ENCODE peak calls at places on chromosomes 5 and 9, in five cellular contexts. H is transverse colon, F is epithelial cell of esophagus, R is right lobe of liver, S is WTC11. T is an unnamed sample.

GRCh38 chr9:371349-371748 is 156.7 kb downstream of the DOCK8 start:
- DNase-seq in R (no peak), S (no peak), F (peak), H (no peak), T (no peak)

GRCh38 chr9:16344343-16344742 is 526.1 kb downstream of the BNC2 start:
- DNase-seq in F (peak), R (no peak), S (no peak), H (no peak), T (peak)

GRCh38 chr5:96297290-96297689 is 135.8 kb downstream of the PCSK1 start:
- DNase-seq in F (peak), H (no peak), S (no peak), R (no peak), T (no peak)

GRCh38 chr5:145847499-145848497 is 12.7 kb upstream of the PRELID2 start:
- DNase-seq in H (no peak), S (no peak), R (no peak), F (peak), T (peak)

GRCh38 chr9:7739595-7739994 is 60.0 kb downstream of the DMAC1 start:
- DNase-seq in F (no peak), S (no peak), R (no peak), H (no peak), T (no peak)

GRCh38 chr5:84602371-84602771 is 217.7 kb upstream of the EDIL3 start:
- DNase-seq in R (no peak), F (peak), S (no peak), H (no peak), T (no peak)

GRCh38 chr5:78647838-78648358 is 674 bp downstream of the LHFPL2 start:
- DNase-seq in R (peak), S (peak), F (peak), H (peak), T (peak)

GRCh38 chr5:169716287-169716686 is 79.2 kb downstream of the DOCK2 start:
- DNase-seq in S (no peak), F (peak), H (no peak), R (no peak), T (no peak)

GRCh38 chr5:175456105-175456504 is 12.1 kb upstream of the DRD1 start:
- DNase-seq in F (no peak), R (no peak), S (no peak), H (no peak), T (no peak)

GRCh38 chr5:139481122-139481533 is 1.4 kb downstream of the STING1 start:
- DNase-seq in S (no peak), F (peak), H (no peak), R (no peak), T (no peak)

GRCh38 chr9:126474786-126475485 is 138.8 kb upstream of the LMX1B start:
- DNase-seq in H (no peak), R (no peak), S (no peak), F (peak), T (peak)

GRCh38 chr9:79692857-79693571 is 121.2 kb downstream of the TLE4 start:
- DNase-seq in H (no peak), R (no peak), F (no peak), S (no peak), T (no peak)

GRCh38 chr9:69996947-69997346 is 46.7 kb upstream of the MAMDC2 start:
- DNase-seq in S (no peak), R (no peak), F (no peak), H (no peak), T (no peak)

DNA sequence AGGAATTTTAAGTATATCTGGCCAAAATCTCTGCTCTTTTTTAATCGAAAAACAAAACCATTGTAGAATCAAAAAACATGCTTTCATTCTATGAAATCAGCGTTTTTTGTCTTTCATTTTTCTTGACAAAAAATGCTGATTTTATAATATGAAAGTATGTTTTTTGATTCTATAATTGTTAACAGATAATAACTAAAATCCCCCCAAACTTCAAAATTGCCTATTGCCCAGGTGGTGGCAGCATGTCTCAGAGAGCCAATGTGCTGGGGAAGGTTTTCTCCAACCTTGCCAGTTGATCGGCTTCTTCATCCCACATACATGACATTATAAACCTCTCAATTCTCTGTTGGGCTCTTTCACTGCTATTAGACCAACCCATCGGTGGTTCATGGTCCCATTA is 5.1 kb upstream of the SMIM15 start:
- DNase-seq in S (no peak), F (peak), H (peak), R (no peak), T (peak)
- TF ChIP-seq CTCF in S (no peak), F (peak), H (peak), R (peak), T (peak)

GRCh38 chr9:34568133-34568532 is 21.4 kb downstream of the CNTFR start:
- DNase-seq in F (no peak), H (no peak), S (no peak), R (no peak), T (no peak)
- TF ChIP-seq CTCF in F (no peak), H (no peak), S (no peak), R (no peak), T (no peak)

DNA sequence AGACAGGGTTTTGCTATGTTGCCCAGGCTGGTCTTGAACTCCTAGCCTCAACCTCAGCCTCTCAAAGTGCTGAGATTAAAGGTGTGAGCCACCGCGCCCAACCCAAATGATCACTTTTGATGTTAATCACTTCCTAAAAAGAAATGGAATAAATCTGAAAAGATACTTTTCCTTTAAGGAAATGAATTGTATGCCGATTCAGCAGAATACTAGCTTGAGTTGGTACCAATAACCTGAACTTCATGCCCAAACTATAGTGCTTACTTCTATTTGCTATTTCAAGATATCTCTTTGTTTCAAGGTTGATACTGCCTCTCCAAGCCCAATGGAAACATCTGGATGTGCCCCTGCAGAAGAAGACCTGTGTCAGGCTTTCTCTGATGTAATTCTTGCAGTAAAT is 4.0 kb downstream of the CCNB1 start:
- DNase-seq in S (no peak), H (no peak), R (no peak), F (no peak), T (no peak)
- TF ChIP-seq CTCF in S (no peak), H (no peak), R (no peak), F (no peak), T (no peak)

GRCh38 chr5:157651623-157652376 is 438 bp downstream of the SOX30 start:
- DNase-seq in S (peak), H (peak), F (peak), R (peak), T (no peak)
- TF ChIP-seq CTCF in S (no peak), H (peak), F (peak), R (no peak), T (no peak)

DNA sequence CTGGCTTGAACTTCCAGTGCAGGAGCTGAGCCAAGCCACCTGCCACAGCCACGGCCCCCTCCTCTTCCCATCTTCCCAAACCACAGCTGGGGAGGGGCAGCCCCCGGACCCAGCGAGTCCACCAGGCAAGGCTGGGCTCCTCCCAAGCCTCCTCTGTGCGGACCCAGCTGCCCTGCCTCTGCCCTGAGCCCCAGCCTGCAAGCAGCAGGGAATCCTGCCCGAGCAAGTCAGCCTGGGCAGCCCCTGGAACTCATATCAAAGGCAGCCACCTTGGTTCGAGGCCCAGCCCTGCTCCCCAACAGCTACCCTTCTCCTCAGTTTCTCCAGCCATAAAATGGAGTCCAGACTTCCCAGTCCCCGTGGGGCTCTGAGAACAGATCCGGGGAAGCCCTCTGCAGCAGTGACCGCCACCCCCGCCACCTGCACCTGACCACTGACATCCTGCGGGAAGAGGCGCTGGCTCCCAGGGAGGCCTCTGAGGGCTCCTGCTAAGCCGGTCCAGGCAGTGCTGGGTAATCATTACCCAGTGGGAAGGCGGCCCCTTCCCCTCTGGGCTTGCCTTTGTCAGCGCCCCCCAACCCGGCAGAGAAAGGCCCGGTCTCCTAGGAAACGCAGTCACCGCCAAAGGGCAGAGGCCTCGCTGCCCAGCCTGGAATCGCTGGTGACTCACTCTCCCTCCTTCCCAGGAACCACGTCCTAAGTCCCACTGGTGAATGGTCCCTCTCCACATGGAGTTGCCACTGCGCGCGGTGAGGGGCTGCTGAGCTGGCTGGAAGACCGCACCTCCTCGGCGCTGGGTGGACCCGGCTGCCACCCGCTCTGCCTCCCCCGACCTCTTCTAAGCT is 1.5 kb downstream of the VAV2 start:
- DNase-seq in H (peak), R (peak), S (peak), F (peak), T (peak)
- TF ChIP-seq CTCF in H (no peak), R (no peak), S (no peak), F (no peak), T (no peak)

DNA sequence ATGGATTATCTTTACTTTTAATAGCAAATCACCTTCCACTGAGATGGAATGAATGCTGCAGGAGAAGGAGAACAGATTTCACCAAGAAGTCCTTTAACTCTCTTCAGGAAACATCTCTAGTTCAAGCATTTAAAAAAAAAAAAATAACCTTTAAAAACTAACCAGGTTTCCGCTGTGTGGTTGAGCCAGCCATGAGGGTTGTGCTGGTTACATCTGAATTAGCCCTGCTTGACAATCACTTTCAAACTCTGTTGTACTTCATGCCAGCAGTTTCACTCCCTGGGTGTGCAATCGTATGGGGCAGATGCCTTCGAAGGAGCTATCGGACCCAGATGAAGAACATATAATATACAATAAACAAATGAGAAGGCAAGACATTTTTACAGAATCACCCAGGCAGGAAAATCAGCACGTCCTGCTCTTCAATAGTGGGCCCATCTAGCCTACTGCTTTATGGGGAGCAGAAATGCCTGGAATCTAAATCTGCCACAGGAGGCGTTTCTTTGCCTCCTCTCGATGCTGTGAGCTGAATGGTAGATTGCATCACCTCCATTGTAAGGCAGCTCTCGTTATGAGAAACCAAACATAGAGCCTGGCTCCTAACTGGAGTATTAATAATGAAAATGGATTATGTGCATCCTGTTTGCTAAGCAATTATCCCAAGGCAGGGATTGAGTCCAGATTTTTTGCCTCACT is 143.5 kb upstream of the SMARCA2 start:
- DNase-seq in R (no peak), H (no peak), F (peak), S (peak), T (no peak)
- TF ChIP-seq CTCF in R (no peak), H (no peak), F (peak), S (no peak), T (no peak)

DNA sequence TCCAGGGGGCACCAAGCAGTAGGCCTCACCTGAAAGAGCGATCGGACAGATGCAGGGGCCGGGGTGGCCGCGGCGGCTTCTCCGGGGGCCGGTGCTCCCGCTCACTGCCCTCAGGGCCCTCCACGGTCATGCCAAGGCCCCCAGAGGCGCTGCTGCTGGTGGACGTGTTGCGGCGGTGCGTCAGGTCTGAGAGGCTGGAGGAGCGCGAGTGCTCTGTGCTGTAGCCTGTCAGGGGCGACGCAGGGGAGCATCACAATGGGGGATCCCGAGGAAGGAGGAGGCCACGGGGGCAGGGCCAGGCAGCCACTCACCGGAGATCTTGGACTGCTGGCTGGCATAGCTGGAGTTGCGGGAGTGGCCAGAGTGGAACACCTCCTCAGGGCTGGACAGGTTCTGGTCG is 7.7 kb upstream of the DPM2 start:
- DNase-seq in H (no peak), R (no peak), F (no peak), S (no peak), T (no peak)
- TF ChIP-seq CTCF in H (no peak), R (no peak), F (no peak), S (no peak), T (no peak)

GRCh38 chr9:100697339-100697738 is 119.5 kb downstream of the CAVIN4 start:
- DNase-seq in S (no peak), H (no peak), F (no peak), R (no peak), T (no peak)

DNA sequence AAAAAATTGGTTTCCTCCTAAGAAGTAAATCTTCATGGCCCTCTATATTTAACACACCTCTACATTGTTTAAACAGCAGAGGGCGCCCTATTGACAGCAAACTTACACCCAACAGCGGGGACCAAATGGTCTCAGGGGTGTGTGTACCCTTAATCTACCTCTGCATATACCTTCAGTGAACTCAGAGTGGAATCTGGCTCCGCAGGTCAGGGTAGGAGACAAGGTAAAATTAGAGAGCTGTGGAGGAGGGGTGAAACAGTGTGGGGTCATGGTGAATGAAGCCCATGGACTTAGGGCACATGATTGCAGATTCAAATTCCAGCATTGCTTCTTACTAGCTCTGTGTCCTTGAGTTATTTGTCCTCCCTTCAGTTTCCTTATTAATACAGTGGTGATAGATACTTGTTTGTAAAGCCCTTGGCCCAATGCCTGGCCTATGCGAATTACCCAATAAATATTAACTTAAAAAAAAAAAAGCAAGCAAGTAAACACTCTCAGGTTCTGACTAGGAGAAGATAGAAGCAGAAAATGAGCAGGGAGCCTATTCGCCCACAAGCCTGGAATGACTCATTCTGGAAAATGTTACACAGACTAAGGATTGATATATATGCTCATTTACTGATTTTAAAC is 122.9 kb downstream of the CAVIN4 start:
- DNase-seq in F (peak), R (peak), S (peak), H (no peak), T (no peak)
- TF ChIP-seq CTCF in F (peak), R (peak), S (peak), H (no peak), T (peak)